ENCODE peak calls at places on chromosome 18, in six cellular contexts. One of them, this sample, is unnamed.
A peak's percentile ranks its signal among the peaks of the same experiment; 100 is the strongest.

GRCh38 chr18:10530852-10531251 is 5.0 kb downstream of the NAPG start:
- DNase-seq in neuronal stem cell: no peak
- DNase-seq in heart left ventricle: no peak
- DNase-seq in A549: no peak
- DNase-seq in transverse colon: no peak
- DNase-seq in uterus: no peak
- DNase-seq in this sample: no peak

GRCh38 chr18:10304853-10305252 is 149.6 kb upstream of the APCDD1 start:
- DNase-seq in neuronal stem cell: no peak
- DNase-seq in heart left ventricle: no peak
- DNase-seq in A549: no peak
- DNase-seq in transverse colon: no peak
- DNase-seq in uterus: no peak
- DNase-seq in this sample: no peak

GRCh38 chr18:21912339-21913239 is 172.0 kb downstream of the MIB1 start:
- DNase-seq in neuronal stem cell: no peak
- DNase-seq in heart left ventricle: no peak
- DNase-seq in A549: no peak
- DNase-seq in transverse colon: no peak
- DNase-seq in uterus: no peak
- DNase-seq in this sample: no peak

GRCh38 chr18:29892960-29893558 is 1149.5 kb downstream of the DSC3 start:
- DNase-seq in neuronal stem cell: no peak
- DNase-seq in heart left ventricle: no peak
- DNase-seq in A549: no peak
- DNase-seq in transverse colon: no peak
- DNase-seq in uterus: no peak
- DNase-seq in this sample: no peak

GRCh38 chr18:2895391-2895790 is 48.6 kb downstream of the EMILIN2 start:
- DNase-seq in neuronal stem cell: no peak
- DNase-seq in heart left ventricle: no peak
- DNase-seq in A549: no peak
- DNase-seq in transverse colon: no peak
- DNase-seq in uterus: no peak
- DNase-seq in this sample: no peak

GRCh38 chr18:79876497-79876896 is 75.0 kb downstream of the SLC66A2 start:
- DNase-seq in neuronal stem cell: no peak
- DNase-seq in heart left ventricle: no peak
- DNase-seq in A549: no peak
- DNase-seq in transverse colon: no peak
- DNase-seq in uterus: no peak
- DNase-seq in this sample: no peak

GRCh38 chr18:45722899-45723298 is 1.1 kb upstream of the SLC14A1 start:
- DNase-seq in neuronal stem cell: peak; percentile 31
- DNase-seq in heart left ventricle: peak; percentile 75
- DNase-seq in A549: peak; percentile 60
- DNase-seq in transverse colon: peak; percentile 77
- DNase-seq in uterus: peak; percentile 37
- DNase-seq in this sample: peak; percentile 81

GRCh38 chr18:79965119-79965902 is 868 bp downstream of the HSBP1L1 start:
- DNase-seq in neuronal stem cell: no peak
- DNase-seq in heart left ventricle: no peak
- DNase-seq in A549: peak; percentile 44
- DNase-seq in transverse colon: peak; percentile 80
- DNase-seq in uterus: peak; percentile 66
- DNase-seq in this sample: no peak

GRCh38 chr18:80245781-80246655 is 1.3 kb downstream of the PARD6G start:
- DNase-seq in neuronal stem cell: peak; percentile 64
- DNase-seq in heart left ventricle: peak; percentile 20
- DNase-seq in A549: no peak
- DNase-seq in transverse colon: no peak
- DNase-seq in uterus: peak; percentile 35
- DNase-seq in this sample: peak; percentile 55

GRCh38 chr18:23225518-23225917 is 90.2 kb downstream of the CABLES1 start:
- DNase-seq in neuronal stem cell: no peak
- DNase-seq in heart left ventricle: no peak
- DNase-seq in A549: no peak
- DNase-seq in transverse colon: no peak
- DNase-seq in uterus: peak; percentile 43
- DNase-seq in this sample: no peak

GRCh38 chr18:25459814-25460213 is 107.8 kb upstream of the ZNF521 start:
- DNase-seq in neuronal stem cell: no peak
- DNase-seq in heart left ventricle: no peak
- DNase-seq in A549: no peak
- DNase-seq in transverse colon: no peak
- DNase-seq in uterus: no peak
- DNase-seq in this sample: no peak

GRCh38 chr18:23723121-23723520 is 33.9 kb downstream of the LAMA3 start:
- DNase-seq in neuronal stem cell: no peak
- DNase-seq in heart left ventricle: no peak
- DNase-seq in A549: no peak
- DNase-seq in transverse colon: no peak
- DNase-seq in uterus: no peak
- DNase-seq in this sample: no peak

GRCh38 chr18:52499646-52500045 is 159.6 kb downstream of the DCC start:
- DNase-seq in neuronal stem cell: no peak
- DNase-seq in heart left ventricle: no peak
- DNase-seq in A549: peak; percentile 19
- DNase-seq in transverse colon: no peak
- DNase-seq in uterus: no peak
- DNase-seq in this sample: no peak

GRCh38 chr18:59273936-59274928 is 978 bp upstream of the RAX start:
- DNase-seq in neuronal stem cell: no peak
- DNase-seq in heart left ventricle: no peak
- DNase-seq in A549: no peak
- DNase-seq in transverse colon: no peak
- DNase-seq in uterus: no peak
- DNase-seq in this sample: no peak

GRCh38 chr18:647304-647703 is 10.1 kb upstream of the TYMS start:
- DNase-seq in neuronal stem cell: no peak
- DNase-seq in heart left ventricle: no peak
- DNase-seq in A549: no peak
- DNase-seq in transverse colon: no peak
- DNase-seq in uterus: no peak
- DNase-seq in this sample: no peak
- H3K4me1 ChIP-seq in neuronal stem cell: peaks cover 3% of the 10 kb centered on the region
- H3K4me1 ChIP-seq in heart left ventricle: no peaks in the 10 kb centered on the region
- H3K4me1 ChIP-seq in A549: peaks cover 12% of the 10 kb centered on the region
- H3K4me1 ChIP-seq in transverse colon: no peaks in the 10 kb centered on the region
- H3K4me1 ChIP-seq in uterus: no peaks in the 10 kb centered on the region
- H3K4me1 ChIP-seq in this sample: no peaks in the 10 kb centered on the region

DNA sequence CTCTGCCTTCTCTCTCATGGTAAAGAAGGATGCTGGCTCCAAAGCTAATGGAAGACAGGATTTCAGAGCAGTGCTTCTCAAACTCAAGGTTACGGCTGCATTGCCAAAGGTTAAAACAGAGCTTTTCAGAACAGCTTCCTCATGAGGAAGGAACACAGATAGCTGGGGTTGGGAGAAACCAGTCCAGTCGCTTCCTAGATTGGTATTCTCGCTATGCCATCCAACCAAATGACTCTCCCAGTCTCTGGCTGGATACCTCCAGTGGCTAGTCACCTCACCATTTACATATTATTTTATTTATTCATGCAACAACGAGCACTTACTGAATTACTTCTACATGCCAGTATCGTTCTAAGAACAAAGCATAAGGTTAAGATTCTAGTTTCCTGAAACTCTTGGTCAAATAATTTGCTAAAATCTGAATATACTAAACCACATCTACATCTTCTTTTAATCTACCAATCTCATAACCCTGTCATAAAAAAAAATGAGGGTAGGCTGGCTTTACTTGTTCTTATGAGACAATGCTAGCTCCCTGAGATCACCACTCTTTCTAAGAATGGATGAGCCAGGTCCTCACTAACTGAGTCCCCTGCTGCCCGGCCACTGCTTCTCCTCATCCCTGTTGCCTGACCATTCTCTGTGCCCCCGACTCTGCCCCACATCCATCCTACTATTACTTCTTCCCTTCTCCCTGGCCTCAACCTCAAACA is 20.4 kb downstream of the KDSR start:
- DNase-seq in neuronal stem cell: no peak
- DNase-seq in heart left ventricle: no peak
- DNase-seq in A549: no peak
- DNase-seq in transverse colon: no peak
- DNase-seq in uterus: no peak
- DNase-seq in this sample: peak; percentile 27
- H3K4me1 ChIP-seq in neuronal stem cell: no peaks in the 10 kb centered on the region
- H3K4me1 ChIP-seq in heart left ventricle: no peaks in the 10 kb centered on the region
- H3K4me1 ChIP-seq in A549: no peaks in the 10 kb centered on the region
- H3K4me1 ChIP-seq in transverse colon: peaks cover 9% of the 10 kb centered on the region
- H3K4me1 ChIP-seq in uterus: no peaks in the 10 kb centered on the region
- H3K4me1 ChIP-seq in this sample: no peaks in the 10 kb centered on the region

DNA sequence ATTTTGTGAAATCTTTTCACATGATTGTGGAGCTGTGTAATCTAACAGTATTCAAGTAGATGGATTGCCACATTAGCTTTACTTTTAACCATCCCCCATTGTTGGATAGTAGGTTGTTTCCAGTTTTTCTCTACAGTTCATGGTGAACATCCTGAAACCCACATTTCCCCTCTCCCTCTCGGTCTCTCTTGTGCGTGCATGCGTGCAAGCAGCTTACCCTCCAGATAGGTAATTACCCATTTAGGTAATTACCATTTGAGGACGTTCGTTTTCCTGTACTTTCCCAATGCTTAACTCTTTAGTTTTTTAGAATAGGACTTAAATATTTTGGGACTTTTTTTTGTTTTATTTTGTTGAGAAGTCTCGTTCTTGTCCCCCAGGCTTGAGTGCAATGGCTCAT is 12.5 kb downstream of the ZNF407 start:
- DNase-seq in neuronal stem cell: no peak
- DNase-seq in heart left ventricle: no peak
- DNase-seq in A549: no peak
- DNase-seq in transverse colon: no peak
- DNase-seq in uterus: no peak
- DNase-seq in this sample: no peak
- H3K4me1 ChIP-seq in neuronal stem cell: no peaks in the 10 kb centered on the region
- H3K4me1 ChIP-seq in heart left ventricle: no peaks in the 10 kb centered on the region
- H3K4me1 ChIP-seq in A549: no peaks in the 10 kb centered on the region
- H3K4me1 ChIP-seq in transverse colon: no peaks in the 10 kb centered on the region
- H3K4me1 ChIP-seq in uterus: no peaks in the 10 kb centered on the region
- H3K4me1 ChIP-seq in this sample: no peaks in the 10 kb centered on the region

DNA sequence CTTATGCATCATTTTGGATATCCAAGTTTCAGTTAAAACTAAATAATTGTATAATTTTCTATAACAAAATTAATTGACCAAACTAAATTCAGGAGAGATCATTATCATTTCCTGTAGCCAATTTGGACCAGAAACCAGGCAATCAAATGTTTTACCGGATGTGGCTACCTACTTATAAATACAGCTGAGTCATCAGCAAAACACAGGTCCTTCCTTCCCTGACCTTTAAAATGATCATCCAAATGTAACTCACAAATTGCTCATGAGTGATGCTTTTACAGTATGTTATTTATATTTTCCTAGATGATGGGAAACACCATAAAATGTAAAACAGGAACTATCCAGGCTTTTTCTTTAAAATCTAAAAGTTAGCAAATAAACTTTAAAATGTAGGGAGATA is 133.7 kb downstream of the CBLN2 start:
- DNase-seq in neuronal stem cell: no peak
- DNase-seq in heart left ventricle: no peak
- DNase-seq in A549: no peak
- DNase-seq in transverse colon: no peak
- DNase-seq in uterus: no peak
- DNase-seq in this sample: no peak
- H3K4me1 ChIP-seq in neuronal stem cell: no peaks in the 10 kb centered on the region
- H3K4me1 ChIP-seq in heart left ventricle: no peaks in the 10 kb centered on the region
- H3K4me1 ChIP-seq in A549: no peaks in the 10 kb centered on the region
- H3K4me1 ChIP-seq in transverse colon: no peaks in the 10 kb centered on the region
- H3K4me1 ChIP-seq in uterus: no peaks in the 10 kb centered on the region
- H3K4me1 ChIP-seq in this sample: no peaks in the 10 kb centered on the region

GRCh38 chr18:49052891-49053644 is 102.3 kb upstream of the SMAD7 start:
- DNase-seq in neuronal stem cell: no peak
- DNase-seq in heart left ventricle: no peak
- DNase-seq in A549: no peak
- DNase-seq in transverse colon: no peak
- DNase-seq in uterus: no peak
- DNase-seq in this sample: no peak
- H3K4me1 ChIP-seq in neuronal stem cell: no peaks in the 10 kb centered on the region
- H3K4me1 ChIP-seq in heart left ventricle: peaks cover 8% of the 10 kb centered on the region
- H3K4me1 ChIP-seq in A549: peaks cover 3% of the 10 kb centered on the region
- H3K4me1 ChIP-seq in transverse colon: peaks cover 19% of the 10 kb centered on the region
- H3K4me1 ChIP-seq in uterus: no peaks in the 10 kb centered on the region
- H3K4me1 ChIP-seq in this sample: no peaks in the 10 kb centered on the region

This sample was measured in prostate gland.